ENCODE peak calls at places on chromosomes 12 and 14, in seven cellular contexts. H is stomach; G is ACHN; D is body of pancreas; T is HepG2; K is HS-5; S is stimulated activated CD4-positive, alpha-beta T cell treated with anti-CD3 and anti-CD28 coated beads, Interleukin-1b, Interleukin-23, amount 100 ng/mL, for 24 hours. A is an unnamed sample.

GRCh38 chr12:10179871-10180270 is 1.0 kb downstream of the TMEM52B start:
- DNase-seq in H (no peak), G (no peak), D (no peak), T (no peak), K (no peak), S (no peak), A (no peak)

GRCh38 chr12:98922871-98923270 is 277.8 kb downstream of the APAF1 start:
- DNase-seq in H (no peak), G (no peak), D (no peak), T (no peak), K (no peak), S (no peak), A (no peak)

GRCh38 chr12:30026621-30027234 is 243.0 kb upstream of the TMTC1 start:
- DNase-seq in H (no peak), G (peak; percentile 68), D (no peak), T (no peak), K (peak; percentile 90), S (no peak), A (peak; percentile 80)

GRCh38 chr12:104353012-104353981 is 49.8 kb downstream of the EID3 start:
- DNase-seq in H (no peak), G (no peak), D (no peak), T (no peak), K (no peak), S (no peak), A (no peak)

GRCh38 chr12:119749666-119750065 is 81.7 kb downstream of the PRKAB1 start:
- DNase-seq in H (no peak), G (no peak), D (no peak), T (no peak), K (no peak), S (no peak), A (no peak)

GRCh38 chr12:121803861-121804416 is at the start of gene SETD1B:
- DNase-seq in H (peak; percentile 64), G (peak; percentile 62), D (peak; percentile 58), T (no peak), K (no peak), S (no peak), A (no peak)

GRCh38 chr14:80930836-80931389 is 10.6 kb downstream of the CEP128 start:
- DNase-seq in H (no peak), G (peak; percentile 90), D (no peak), T (no peak), K (peak; percentile 93), S (peak; percentile 35), A (peak; percentile 84)

GRCh38 chr12:9039397-9039977 is 50.1 kb downstream of the KLRG1 start:
- DNase-seq in H (no peak), G (peak; percentile 71), D (no peak), T (peak; percentile 47), K (no peak), S (no peak), A (peak; percentile 52)

GRCh38 chr14:90495357-90496276 is 98.8 kb downstream of the CALM1 start:
- DNase-seq in H (peak; percentile 64), G (peak; percentile 69), D (peak; percentile 55), T (peak; percentile 53), K (no peak), S (no peak), A (peak; percentile 66)

GRCh38 chr14:28831126-28831525 is 64.5 kb downstream of the FOXG1 start:
- DNase-seq in H (no peak), G (no peak), D (no peak), T (no peak), K (no peak), S (no peak), A (no peak)

GRCh38 chr12:57837779-57838562 is 8.6 kb downstream of the CTDSP2 start:
- DNase-seq in H (no peak), G (peak; percentile 62), D (no peak), T (no peak), K (peak; percentile 68), S (no peak), A (peak; percentile 56)

GRCh38 chr14:23814858-23815257 is 138.7 kb upstream of the DHRS4 start:
- DNase-seq in H (no peak), G (no peak), D (no peak), T (no peak), K (no peak), S (no peak), A (no peak)

GRCh38 chr14:55103005-55103640 is 25.9 kb upstream of the LGALS3 start:
- DNase-seq in H (peak; percentile 84), G (peak; percentile 89), D (peak; percentile 61), T (peak; percentile 95), K (peak; percentile 91), S (no peak), A (peak; percentile 86)

GRCh38 chr14:56715938-56716337 is 94.3 kb downstream of the OTX2 start:
- DNase-seq in H (no peak), G (no peak), D (no peak), T (no peak), K (no peak), S (no peak), A (no peak)

GRCh38 chr14:81406863-81407262 is 6.7 kb upstream of the STON2 start:
- DNase-seq in H (no peak), G (peak; percentile 28), D (no peak), T (peak; percentile 11), K (no peak), S (no peak), A (peak; percentile 28)

GRCh38 chr14:73755434-73756014 is 41.3 kb upstream of the PNMA1 start:
- DNase-seq in H (peak; percentile 55), G (no peak), D (no peak), T (no peak), K (no peak), S (no peak), A (no peak)

GRCh38 chr12:124391340-124392261 is 96.7 kb downstream of the RFLNA start:
- DNase-seq in H (peak; percentile 55), G (peak; percentile 82), D (no peak), T (no peak), K (no peak), S (peak; percentile 41), A (peak; percentile 68)

GRCh38 chr12:46263140-46264017 is 5.5 kb downstream of the SLC38A1 start:
- DNase-seq in H (no peak), G (peak; percentile 36), D (no peak), T (no peak), K (no peak), S (no peak), A (no peak)

GRCh38 chr14:89374908-89375307 is 42.1 kb downstream of the FOXN3 start:
- DNase-seq in H (no peak), G (no peak), D (no peak), T (no peak), K (no peak), S (no peak), A (no peak)

GRCh38 chr14:75125617-75126016 is 1.2 kb downstream of the NEK9 start:
- DNase-seq in H (no peak), G (peak; percentile 33), D (no peak), T (no peak), K (no peak), S (no peak), A (peak; percentile 67)

GRCh38 chr14:63203618-63204406 is 431 bp upstream of the RHOJ start:
- DNase-seq in H (peak; percentile 47), G (peak; percentile 54), D (peak; percentile 43), T (peak; percentile 90), K (peak; percentile 28), S (no peak), A (peak; percentile 97)

GRCh38 chr12:27595231-27595642 is 71.2 kb downstream of the PPFIBP1 start:
- DNase-seq in H (no peak), G (peak; percentile 71), D (peak; percentile 24), T (peak; percentile 10), K (no peak), S (no peak), A (peak; percentile 93)

GRCh38 chr12:94601972-94602517 is 48.3 kb downstream of the TMCC3 start:
- DNase-seq in H (no peak), G (no peak), D (no peak), T (no peak), K (no peak), S (no peak), A (no peak)

GRCh38 chr12:49043856-49044258 is 16.7 kb downstream of the KMT2D start:
- DNase-seq in H (peak; percentile 60), G (peak; percentile 52), D (peak; percentile 48), T (peak; percentile 34), K (no peak), S (peak; percentile 69), A (peak; percentile 25)

GRCh38 chr12:81350309-81350708 is 272.4 kb downstream of the ACSS3 start:
- DNase-seq in H (no peak), G (no peak), D (no peak), T (no peak), K (no peak), S (no peak), A (no peak)